ENCODE peak calls at places on chromosomes 2 and 18, in five cellular contexts. P is AG10803, N is GM04503, H is astrocyte of the spinal cord, V is GM12891. B is an unnamed sample.
A peak's percentile ranks its signal among the peaks of the same experiment; 100 is the strongest.

GRCh38 chr2:164369416-164369815 is 251.9 kb downstream of the GRB14 start:
- DNase-seq in P (peak; percentile 1), V (no peak), N (peak; percentile 3), H (peak; percentile 38), B (no peak)

GRCh38 chr18:13658444-13659204 is 67.7 kb downstream of the FAM210A start:
- DNase-seq in V (no peak), H (no peak), P (no peak), N (no peak), B (no peak)

GRCh38 chr2:112342067-112342466 is 66.7 kb downstream of the ZC3H6 start:
- DNase-seq in N (no peak), H (no peak), V (no peak), P (peak; percentile 14), B (no peak)

GRCh38 chr2:9228088-9228751 is 21.6 kb downstream of the ASAP2 start:
- DNase-seq in N (peak; percentile 60), V (no peak), H (no peak), P (peak; percentile 68), B (no peak)

GRCh38 chr2:21070322-21071257 is 26.7 kb upstream of the APOB start:
- DNase-seq in P (no peak), N (no peak), V (no peak), H (no peak), B (no peak)

GRCh38 chr2:147531299-147531698 is 313.5 kb upstream of the ACVR2A start:
- DNase-seq in N (no peak), P (no peak), V (no peak), H (no peak), B (no peak)

GRCh38 chr2:180734382-180734781 is 246.0 kb upstream of the UBE2E3 start:
- DNase-seq in H (no peak), N (no peak), V (no peak), P (no peak), B (no peak)

GRCh38 chr18:6561893-6562292 is 147.2 kb upstream of the L3MBTL4 start:
- DNase-seq in H (no peak), P (no peak), V (no peak), N (no peak), B (no peak)

GRCh38 chr2:158509928-158510797 is 53.4 kb downstream of the PKP4 start:
- DNase-seq in V (no peak), N (no peak), H (peak; percentile 29), P (peak; percentile 70), B (no peak)

B was measured in GM18507.